ENCODE peak calls at places on chromosomes 2 and 18, in six cellular contexts. One of them, this sample, is unnamed.

GRCh38 chr2:27703638-27704341 is 40.1 kb downstream of the SLC4A1AP start:
- DNase-seq in IMR-90: peak; percentile 96
- DNase-seq in MM.1S: peak; percentile 83
- DNase-seq in GM23248: peak; percentile 93
- DNase-seq in osteoblast: peak; percentile 89
- DNase-seq in endothelial cell of umbilical vein: peak; percentile 90
- DNase-seq in this sample: peak; percentile 83

GRCh38 chr2:222930862-222931261 is 70.0 kb downstream of the ACSL3 start:
- DNase-seq in IMR-90: peak; percentile 18
- DNase-seq in MM.1S: no peak
- DNase-seq in GM23248: no peak
- DNase-seq in osteoblast: no peak
- DNase-seq in endothelial cell of umbilical vein: peak; percentile 83
- DNase-seq in this sample: no peak

GRCh38 chr2:128832946-128833560 is 514.4 kb upstream of the HS6ST1 start:
- DNase-seq in IMR-90: no peak
- DNase-seq in MM.1S: no peak
- DNase-seq in GM23248: no peak
- DNase-seq in osteoblast: no peak
- DNase-seq in endothelial cell of umbilical vein: no peak
- DNase-seq in this sample: no peak

GRCh38 chr2:128346291-128346690 is 27.6 kb upstream of the HS6ST1 start:
- DNase-seq in IMR-90: no peak
- DNase-seq in MM.1S: no peak
- DNase-seq in GM23248: no peak
- DNase-seq in osteoblast: peak; percentile 62
- DNase-seq in endothelial cell of umbilical vein: no peak
- DNase-seq in this sample: no peak

GRCh38 chr2:10813085-10813748 is 632 bp upstream of the PDIA6 start:
- DNase-seq in IMR-90: peak; percentile 36
- DNase-seq in MM.1S: no peak
- DNase-seq in GM23248: peak; percentile 74
- DNase-seq in osteoblast: no peak
- DNase-seq in endothelial cell of umbilical vein: no peak
- DNase-seq in this sample: no peak

GRCh38 chr18:10353791-10354190 is 100.6 kb upstream of the APCDD1 start:
- DNase-seq in IMR-90: peak; percentile 95
- DNase-seq in MM.1S: no peak
- DNase-seq in GM23248: peak; percentile 82
- DNase-seq in osteoblast: peak; percentile 70
- DNase-seq in endothelial cell of umbilical vein: peak; percentile 4
- DNase-seq in this sample: no peak

GRCh38 chr2:216807861-216808272 is 52.0 kb downstream of the TNP1 start:
- DNase-seq in IMR-90: peak; percentile 47
- DNase-seq in MM.1S: no peak
- DNase-seq in GM23248: peak; percentile 18
- DNase-seq in osteoblast: peak; percentile 81
- DNase-seq in endothelial cell of umbilical vein: peak; percentile 13
- DNase-seq in this sample: no peak

GRCh38 chr2:95270541-95271081 is 3.6 kb upstream of the PROM2 start:
- DNase-seq in IMR-90: no peak
- DNase-seq in MM.1S: no peak
- DNase-seq in GM23248: no peak
- DNase-seq in osteoblast: peak; percentile 71
- DNase-seq in endothelial cell of umbilical vein: no peak
- DNase-seq in this sample: no peak

GRCh38 chr2:83081835-83082522 is 1377.1 kb downstream of the SUCLG1 start:
- DNase-seq in IMR-90: peak; percentile 65
- DNase-seq in MM.1S: no peak
- DNase-seq in GM23248: peak; percentile 34
- DNase-seq in osteoblast: peak; percentile 14
- DNase-seq in endothelial cell of umbilical vein: peak; percentile 100
- DNase-seq in this sample: no peak

GRCh38 chr18:72849671-72850070 is 18.1 kb downstream of the NETO1 start:
- DNase-seq in IMR-90: no peak
- DNase-seq in MM.1S: no peak
- DNase-seq in GM23248: no peak
- DNase-seq in osteoblast: no peak
- DNase-seq in endothelial cell of umbilical vein: no peak
- DNase-seq in this sample: no peak

GRCh38 chr2:25619187-25619586 is 54.2 kb downstream of the DTNB start:
- DNase-seq in IMR-90: no peak
- DNase-seq in MM.1S: no peak
- DNase-seq in GM23248: peak; percentile 1
- DNase-seq in osteoblast: no peak
- DNase-seq in endothelial cell of umbilical vein: no peak
- DNase-seq in this sample: no peak

GRCh38 chr18:48949051-48949605 is 1.6 kb downstream of the SMAD7 start:
- DNase-seq in IMR-90: no peak
- DNase-seq in MM.1S: peak; percentile 72
- DNase-seq in GM23248: peak; percentile 67
- DNase-seq in osteoblast: peak; percentile 81
- DNase-seq in endothelial cell of umbilical vein: peak; percentile 21
- DNase-seq in this sample: no peak
- H4K20me1 ChIP-seq in IMR-90: peaks cover 65% of the 10 kb centered on the region
- H4K20me1 ChIP-seq in MM.1S: peaks cover 12% of the 10 kb centered on the region
- H4K20me1 ChIP-seq in GM23248: peaks cover 9% of the 10 kb centered on the region
- H4K20me1 ChIP-seq in osteoblast: peaks cover 58% of the 10 kb centered on the region
- H4K20me1 ChIP-seq in endothelial cell of umbilical vein: peaks cover 4% of the 10 kb centered on the region
- H4K20me1 ChIP-seq in this sample: peaks cover 37% of the 10 kb centered on the region

GRCh38 chr2:85254540-85255261 is 73.1 kb downstream of the TGOLN2 start:
- DNase-seq in IMR-90: no peak
- DNase-seq in MM.1S: no peak
- DNase-seq in GM23248: no peak
- DNase-seq in osteoblast: no peak
- DNase-seq in endothelial cell of umbilical vein: no peak
- DNase-seq in this sample: no peak

GRCh38 chr2:85253890-85254289 is 73.9 kb downstream of the TGOLN2 start:
- DNase-seq in IMR-90: no peak
- DNase-seq in MM.1S: no peak
- DNase-seq in GM23248: no peak
- DNase-seq in osteoblast: no peak
- DNase-seq in endothelial cell of umbilical vein: no peak
- DNase-seq in this sample: no peak

GRCh38 chr2:85257359-85258193 is 70.2 kb downstream of the TGOLN2 start:
- DNase-seq in IMR-90: peak; percentile 45
- DNase-seq in MM.1S: no peak
- DNase-seq in GM23248: peak; percentile 57
- DNase-seq in osteoblast: peak; percentile 62
- DNase-seq in endothelial cell of umbilical vein: peak; percentile 67
- DNase-seq in this sample: no peak

GRCh38 chr2:85255813-85256581 is 71.8 kb downstream of the TGOLN2 start:
- DNase-seq in IMR-90: peak; percentile 80
- DNase-seq in MM.1S: no peak
- DNase-seq in GM23248: peak; percentile 61
- DNase-seq in osteoblast: no peak
- DNase-seq in endothelial cell of umbilical vein: peak; percentile 15
- DNase-seq in this sample: no peak

DNA sequence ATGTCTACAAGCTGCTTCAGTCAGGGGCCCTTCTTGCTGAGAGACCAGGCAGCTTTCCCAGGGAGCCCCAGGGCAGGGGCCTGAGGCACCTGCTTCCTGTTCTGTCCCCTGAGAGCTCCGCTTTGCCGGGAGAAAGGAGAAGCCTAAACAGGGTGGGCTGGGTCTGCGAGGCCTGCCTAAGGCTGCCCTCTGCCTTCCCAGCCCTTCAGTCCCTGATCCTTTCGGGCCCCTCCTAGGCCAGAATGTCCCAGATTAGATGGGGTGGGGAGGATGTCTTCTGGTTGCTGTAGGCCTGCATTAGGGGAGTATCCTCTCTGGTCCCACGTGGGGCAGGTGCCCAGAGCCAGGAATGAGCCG is 72.4 kb downstream of the TGOLN2 start:
- DNase-seq in IMR-90: no peak
- DNase-seq in MM.1S: no peak
- DNase-seq in GM23248: no peak
- DNase-seq in osteoblast: no peak
- DNase-seq in endothelial cell of umbilical vein: peak; percentile 13
- DNase-seq in this sample: no peak
- H4K20me1 ChIP-seq in IMR-90: no peaks in the 10 kb centered on the region
- H4K20me1 ChIP-seq in MM.1S: no peaks in the 10 kb centered on the region
- H4K20me1 ChIP-seq in GM23248: no peaks in the 10 kb centered on the region
- H4K20me1 ChIP-seq in osteoblast: no peaks in the 10 kb centered on the region
- H4K20me1 ChIP-seq in endothelial cell of umbilical vein: no peaks in the 10 kb centered on the region
- H4K20me1 ChIP-seq in this sample: no peaks in the 10 kb centered on the region

GRCh38 chr2:134144081-134144596 is 109.7 kb upstream of the MGAT5 start:
- DNase-seq in IMR-90: no peak
- DNase-seq in MM.1S: no peak
- DNase-seq in GM23248: no peak
- DNase-seq in osteoblast: no peak
- DNase-seq in endothelial cell of umbilical vein: no peak
- DNase-seq in this sample: no peak

GRCh38 chr2:134146161-134146560 is 107.7 kb upstream of the MGAT5 start:
- DNase-seq in IMR-90: no peak
- DNase-seq in MM.1S: no peak
- DNase-seq in GM23248: no peak
- DNase-seq in osteoblast: no peak
- DNase-seq in endothelial cell of umbilical vein: no peak
- DNase-seq in this sample: no peak

GRCh38 chr2:134145519-134145918 is 108.4 kb upstream of the MGAT5 start:
- DNase-seq in IMR-90: no peak
- DNase-seq in MM.1S: no peak
- DNase-seq in GM23248: no peak
- DNase-seq in osteoblast: no peak
- DNase-seq in endothelial cell of umbilical vein: no peak
- DNase-seq in this sample: no peak

GRCh38 chr2:134143568-134143967 is 110.3 kb upstream of the MGAT5 start:
- DNase-seq in IMR-90: no peak
- DNase-seq in MM.1S: no peak
- DNase-seq in GM23248: no peak
- DNase-seq in osteoblast: no peak
- DNase-seq in endothelial cell of umbilical vein: no peak
- DNase-seq in this sample: no peak

DNA sequence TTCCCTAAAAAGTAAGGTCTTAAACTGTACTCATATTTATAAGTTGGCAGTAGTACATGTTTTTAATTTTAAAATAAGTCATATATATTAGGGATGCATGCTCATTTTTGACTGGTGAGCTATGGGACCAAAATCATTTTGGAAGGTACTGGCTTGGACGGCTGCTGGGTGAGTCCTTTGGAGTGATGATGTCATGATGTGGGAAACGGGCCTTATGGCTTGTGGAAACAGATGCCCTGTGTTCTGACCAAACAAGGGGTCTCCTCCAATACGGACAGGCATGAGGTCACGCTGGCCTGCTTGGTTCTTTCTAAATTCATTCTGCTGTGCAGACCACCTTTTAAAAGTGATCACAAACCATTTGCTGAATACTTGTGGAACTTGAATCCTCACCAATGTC is 109.2 kb upstream of the MGAT5 start:
- DNase-seq in IMR-90: no peak
- DNase-seq in MM.1S: no peak
- DNase-seq in GM23248: peak; percentile 12
- DNase-seq in osteoblast: no peak
- DNase-seq in endothelial cell of umbilical vein: no peak
- DNase-seq in this sample: no peak
- H4K20me1 ChIP-seq in IMR-90: peaks cover 56% of the 10 kb centered on the region
- H4K20me1 ChIP-seq in MM.1S: peaks cover 6% of the 10 kb centered on the region
- H4K20me1 ChIP-seq in GM23248: no peaks in the 10 kb centered on the region
- H4K20me1 ChIP-seq in osteoblast: no peaks in the 10 kb centered on the region
- H4K20me1 ChIP-seq in endothelial cell of umbilical vein: no peaks in the 10 kb centered on the region
- H4K20me1 ChIP-seq in this sample: peaks cover 62% of the 10 kb centered on the region

DNA sequence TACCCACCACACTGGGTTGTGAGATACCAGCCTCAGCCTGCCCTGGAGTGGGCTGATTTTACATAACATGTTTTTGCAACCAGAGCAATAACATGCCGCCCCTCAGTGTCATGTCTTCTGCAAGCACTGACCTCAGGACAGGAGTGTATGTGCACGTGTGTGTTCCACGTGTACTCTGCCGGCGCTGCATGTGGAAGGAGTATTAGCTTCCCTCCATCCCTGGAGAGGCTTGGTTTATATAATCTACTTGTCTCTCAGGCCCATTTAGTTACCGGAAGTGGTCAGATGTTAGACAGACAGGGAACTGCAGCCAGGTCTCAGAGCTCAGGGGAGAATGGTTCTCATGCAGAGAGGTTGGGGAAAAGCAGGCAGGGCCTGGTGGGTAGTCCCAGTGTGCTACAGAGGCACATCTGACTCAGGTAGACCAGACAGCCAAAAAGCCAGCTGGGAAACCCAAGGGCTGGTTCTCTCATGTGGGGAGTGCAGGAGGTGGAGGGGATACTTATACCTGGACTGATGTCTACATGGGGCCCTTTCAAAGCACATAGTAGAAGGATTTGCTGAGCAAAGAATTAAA is 167.9 kb downstream of the CTIF start:
- DNase-seq in IMR-90: no peak
- DNase-seq in MM.1S: peak; percentile 35
- DNase-seq in GM23248: no peak
- DNase-seq in osteoblast: no peak
- DNase-seq in endothelial cell of umbilical vein: no peak
- DNase-seq in this sample: no peak
- H4K20me1 ChIP-seq in IMR-90: peaks cover 79% of the 10 kb centered on the region
- H4K20me1 ChIP-seq in MM.1S: no peaks in the 10 kb centered on the region
- H4K20me1 ChIP-seq in GM23248: no peaks in the 10 kb centered on the region
- H4K20me1 ChIP-seq in osteoblast: peaks cover 22% of the 10 kb centered on the region
- H4K20me1 ChIP-seq in endothelial cell of umbilical vein: no peaks in the 10 kb centered on the region
- H4K20me1 ChIP-seq in this sample: no peaks in the 10 kb centered on the region

DNA sequence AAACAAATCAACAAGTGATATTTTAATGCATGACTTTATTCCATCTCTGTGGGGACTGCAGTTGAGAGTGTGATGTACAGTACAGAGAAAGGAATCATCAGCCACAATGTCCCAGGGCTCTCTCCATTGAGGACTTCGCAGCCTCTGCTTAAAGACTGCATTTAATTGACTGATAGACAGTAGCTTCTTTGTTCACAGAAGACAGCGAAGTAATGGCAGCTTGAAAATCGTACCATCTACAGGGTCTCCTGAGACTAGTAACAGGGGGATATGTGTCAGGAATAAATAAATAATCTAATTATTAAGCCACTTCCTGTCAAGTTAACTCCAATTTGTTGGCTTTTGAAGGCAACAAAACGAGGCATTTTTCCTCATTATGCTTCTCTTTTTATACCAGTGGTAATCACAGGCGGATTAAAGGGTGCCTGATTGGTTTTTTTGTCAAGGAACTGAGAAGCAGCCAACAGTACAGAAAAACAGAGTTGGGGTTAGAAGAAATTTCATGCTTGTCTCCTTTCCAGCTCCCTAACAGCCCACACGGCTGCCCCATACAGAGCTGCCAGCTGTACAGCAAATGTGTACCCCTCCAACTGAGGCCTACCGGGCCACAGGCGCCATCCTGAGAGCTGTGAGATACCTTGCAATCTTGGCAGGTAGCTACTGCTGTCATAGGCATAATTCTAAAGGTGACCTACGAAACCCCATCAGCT is 164.2 kb downstream of the ZNF521 start:
- DNase-seq in IMR-90: no peak
- DNase-seq in MM.1S: no peak
- DNase-seq in GM23248: no peak
- DNase-seq in osteoblast: no peak
- DNase-seq in endothelial cell of umbilical vein: no peak
- DNase-seq in this sample: no peak
- H4K20me1 ChIP-seq in IMR-90: no peaks in the 10 kb centered on the region
- H4K20me1 ChIP-seq in MM.1S: no peaks in the 10 kb centered on the region
- H4K20me1 ChIP-seq in GM23248: no peaks in the 10 kb centered on the region
- H4K20me1 ChIP-seq in osteoblast: no peaks in the 10 kb centered on the region
- H4K20me1 ChIP-seq in endothelial cell of umbilical vein: peaks cover 20% of the 10 kb centered on the region
- H4K20me1 ChIP-seq in this sample: no peaks in the 10 kb centered on the region

DNA sequence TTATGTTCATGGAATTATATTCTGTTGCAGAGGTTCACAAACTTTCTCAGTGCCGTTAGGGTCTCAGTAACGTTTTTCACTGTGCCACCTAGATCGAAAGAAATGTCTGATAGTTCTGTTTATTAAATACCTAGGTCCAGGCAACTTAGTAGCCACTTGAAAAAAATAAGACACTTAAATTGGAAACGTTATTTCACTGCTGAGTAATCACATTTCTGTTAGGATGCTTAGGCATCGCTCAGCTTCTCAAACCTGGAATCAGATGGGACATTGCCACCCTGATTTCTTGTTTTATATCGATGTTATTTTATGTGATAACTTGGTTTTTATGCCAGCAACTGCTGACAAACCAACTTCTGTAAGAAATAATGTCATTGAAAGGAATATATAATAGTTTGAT is 36.0 kb downstream of the ACTR3 start:
- DNase-seq in IMR-90: no peak
- DNase-seq in MM.1S: no peak
- DNase-seq in GM23248: no peak
- DNase-seq in osteoblast: no peak
- DNase-seq in endothelial cell of umbilical vein: no peak
- DNase-seq in this sample: no peak
- H4K20me1 ChIP-seq in IMR-90: peaks cover 64% of the 10 kb centered on the region
- H4K20me1 ChIP-seq in MM.1S: peaks cover 31% of the 10 kb centered on the region
- H4K20me1 ChIP-seq in GM23248: peaks cover 16% of the 10 kb centered on the region
- H4K20me1 ChIP-seq in osteoblast: peaks cover 50% of the 10 kb centered on the region
- H4K20me1 ChIP-seq in endothelial cell of umbilical vein: peaks cover 9% of the 10 kb centered on the region
- H4K20me1 ChIP-seq in this sample: peaks cover 27% of the 10 kb centered on the region